ENCODE peak calls at places on chromosomes 5 and 9, in six cellular contexts. S is hypothalamus, H is OCI-M1, E is nephron progenitor cell, P is HepG2, L is endothelial cell. N is an unnamed sample.

GRCh38 chr9:136457326-136457725 is 17.7 kb upstream of the INPP5E start:
- DNase-seq in S (no peak), H (no peak), E (no peak), P (no peak), L (no peak), N (no peak)

GRCh38 chr9:130908878-130909356 is 12.3 kb upstream of the QRFP start:
- DNase-seq in S (no peak), H (no peak), E (no peak), P (no peak), L (no peak), N (peak)

GRCh38 chr5:149938272-149938671 is 6.3 kb downstream of the PDE6A start:
- DNase-seq in S (no peak), H (peak), E (no peak), P (no peak), L (no peak), N (no peak)

GRCh38 chr9:16730162-16730561 is 140.3 kb downstream of the BNC2 start:
- DNase-seq in S (no peak), H (no peak), E (no peak), P (no peak), L (no peak), N (no peak)

GRCh38 chr5:143679777-143680176 is 132.2 kb upstream of the HMHB1 start:
- DNase-seq in S (no peak), H (peak), E (no peak), P (peak), L (no peak), N (no peak)

GRCh38 chr9:133782157-133783130 is 44.3 kb upstream of the SARDH start:
- DNase-seq in S (peak), H (peak), E (peak), P (peak), L (peak), N (peak)

GRCh38 chr9:3018691-3019230 is 174.9 kb upstream of the PUM3 start:
- DNase-seq in S (no peak), H (no peak), E (no peak), P (no peak), L (no peak), N (no peak)

GRCh38 chr5:59583151-59583809 is 310.2 kb downstream of the PDE4D start:
- DNase-seq in S (no peak), H (peak), E (no peak), P (no peak), L (no peak), N (no peak)

GRCh38 chr9:117809751-117810150 is 105.5 kb downstream of the TLR4 start:
- DNase-seq in S (no peak), H (peak), E (no peak), P (no peak), L (no peak), N (no peak)

GRCh38 chr9:32644698-32645097 is 9.2 kb upstream of the TAF1L start:
- DNase-seq in S (no peak), H (peak), E (no peak), P (no peak), L (no peak), N (no peak)

GRCh38 chr5:176658007-176658599 is 10.8 kb downstream of the TSPAN17 start:
- DNase-seq in S (peak), H (peak), E (peak), P (peak), L (peak), N (peak)

GRCh38 chr9:81592890-81593271 is 96.5 kb downstream of the TLE1 start:
- DNase-seq in S (peak), H (no peak), E (no peak), P (no peak), L (peak), N (no peak)

GRCh38 chr5:1195439-1195838 is 6.0 kb upstream of the SLC6A19 start:
- DNase-seq in S (no peak), H (no peak), E (no peak), P (no peak), L (no peak), N (no peak)

GRCh38 chr5:154575869-154576806 is 98.1 kb upstream of the HAND1 start:
- DNase-seq in S (no peak), H (peak), E (peak), P (peak), L (no peak), N (no peak)

GRCh38 chr5:140566665-140567064 is 2.0 kb downstream of the SLC35A4 start:
- DNase-seq in S (no peak), H (no peak), E (no peak), P (no peak), L (no peak), N (no peak)

GRCh38 chr9:74874220-74874619 is 13.5 kb downstream of the TRPM6 start:
- DNase-seq in S (no peak), H (peak), E (no peak), P (no peak), L (no peak), N (no peak)

GRCh38 chr5:29114331-29114768 is 2076.0 kb upstream of the CDH9 start:
- DNase-seq in S (no peak), H (peak), E (no peak), P (no peak), L (no peak), N (no peak)

GRCh38 chr9:124629600-124629999 is 122.4 kb upstream of the NR5A1 start:
- DNase-seq in S (no peak), H (peak), E (no peak), P (no peak), L (no peak), N (no peak)

GRCh38 chr9:93826209-93826608 is 128.9 kb downstream of the BARX1 start:
- DNase-seq in S (no peak), H (no peak), E (no peak), P (no peak), L (peak), N (no peak)